ENCODE peak calls at places on chromosomes 12 and 14, in six cellular contexts. G is left lung, P is suprapubic skin, Z is body of pancreas, V is ovary, E is GM23338. Q is an unnamed sample.

GRCh38 chr14:26401170-26401968 is 196.5 kb downstream of the NOVA1 start:
- DNase-seq in G (no peak), P (no peak), Z (peak), V (no peak), E (no peak), Q (no peak)

GRCh38 chr12:110936367-110937103 is 16.2 kb upstream of the MYL2 start:
- DNase-seq in G (no peak), P (no peak), Z (no peak), V (no peak), E (peak), Q (no peak)

GRCh38 chr12:9071518-9071917 is 44.2 kb downstream of the A2M start:
- DNase-seq in G (no peak), P (no peak), Z (no peak), V (no peak), E (no peak), Q (no peak)

GRCh38 chr12:122356192-122356635 is 66.3 kb downstream of the CLIP1 start:
- DNase-seq in G (no peak), P (no peak), Z (peak), V (no peak), E (peak), Q (no peak)

GRCh38 chr12:45893240-45893639 is 97.1 kb downstream of the SCAF11 start:
- DNase-seq in G (no peak), P (no peak), Z (no peak), V (no peak), E (peak), Q (no peak)

GRCh38 chr12:88998421-88998820 is 353.9 kb downstream of the DUSP6 start:
- DNase-seq in G (no peak), P (no peak), Z (no peak), V (no peak), E (no peak), Q (no peak)

GRCh38 chr12:65123435-65124063 is 2.4 kb upstream of the WIF1 start:
- DNase-seq in G (no peak), P (no peak), Z (no peak), V (no peak), E (peak), Q (no peak)

GRCh38 chr14:104093366-104094055 is 8.0 kb downstream of the ASPG start:
- DNase-seq in G (no peak), P (no peak), Z (no peak), V (no peak), E (no peak), Q (no peak)

GRCh38 chr12:108722992-108723766 is 8.1 kb downstream of the CORO1C start:
- DNase-seq in G (peak), P (no peak), Z (no peak), V (no peak), E (no peak), Q (no peak)

GRCh38 chr12:123388948-123389559 is 5.1 kb downstream of the KMT5A start:
- DNase-seq in G (no peak), P (no peak), Z (peak), V (no peak), E (peak), Q (no peak)
- H3K4me3 ChIP-seq in G (peak), P (peak), Z (no peak), V (peak), E (peak), Q (peak)

GRCh38 chr14:98756749-98757148 is 515.2 kb downstream of the BCL11B start:
- DNase-seq in G (no peak), P (no peak), Z (no peak), V (no peak), E (no peak), Q (no peak)

GRCh38 chr14:98766818-98767217 is 505.2 kb downstream of the BCL11B start:
- DNase-seq in G (no peak), P (no peak), Z (no peak), V (no peak), E (no peak), Q (no peak)

GRCh38 chr14:98758440-98758839 is 513.6 kb downstream of the BCL11B start:
- DNase-seq in G (no peak), P (no peak), Z (no peak), V (no peak), E (no peak), Q (no peak)

GRCh38 chr14:98761993-98762392 is 510.0 kb downstream of the BCL11B start:
- DNase-seq in G (no peak), P (no peak), Z (no peak), V (no peak), E (no peak), Q (no peak)
- TF ChIP-seq CTCF in G (no peak), P (no peak), Z (no peak), V (no peak), E (no peak), Q (no peak)

DNA sequence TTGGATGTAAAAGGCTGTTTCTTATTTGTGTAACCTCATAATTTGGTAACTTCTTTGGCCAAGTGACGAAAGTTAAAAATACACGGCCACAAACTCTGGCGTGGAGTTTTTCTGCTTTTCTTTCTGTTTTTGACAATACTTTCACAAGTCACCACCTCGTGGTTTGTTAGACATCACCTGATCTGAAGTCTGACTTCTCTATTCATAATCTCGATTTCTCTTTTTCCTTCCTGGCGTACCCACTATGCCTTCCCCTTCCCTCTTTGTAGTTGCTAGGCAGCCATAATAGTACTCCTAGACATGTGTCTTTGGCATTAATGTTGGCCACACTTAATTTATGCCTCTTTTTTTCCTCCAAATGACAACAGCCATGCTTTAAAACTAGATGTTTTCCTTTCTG is 97.6 kb downstream of the POLR3B start:
- DNase-seq in G (no peak), P (no peak), Z (no peak), V (no peak), E (no peak), Q (no peak)
- H3K27ac ChIP-seq in G (no peak), P (no peak), Z (no peak), V (no peak), E (no peak), Q (no peak)

GRCh38 chr14:89304972-89305703 is 111.9 kb downstream of the FOXN3 start:
- DNase-seq in G (peak), P (no peak), Z (no peak), V (peak), E (no peak), Q (peak)
- H3K4me3 ChIP-seq in G (no peak), P (no peak), Z (no peak), V (no peak), E (no peak), Q (peak)

GRCh38 chr12:3002636-3003035 is 43.4 kb downstream of the TEAD4 start:
- DNase-seq in G (no peak), P (no peak), Z (no peak), V (no peak), E (no peak), Q (no peak)

GRCh38 chr12:2997989-2998670 is 38.9 kb downstream of the TEAD4 start:
- DNase-seq in G (no peak), P (no peak), Z (no peak), V (no peak), E (peak), Q (no peak)

GRCh38 chr12:2999265-2999841 is 40.2 kb downstream of the TEAD4 start:
- DNase-seq in G (no peak), P (no peak), Z (peak), V (no peak), E (peak), Q (no peak)

GRCh38 chr12:2998789-2999264 is 39.6 kb downstream of the TEAD4 start:
- DNase-seq in G (no peak), P (no peak), Z (peak), V (peak), E (peak), Q (no peak)

GRCh38 chr12:3000548-3001275 is 41.5 kb downstream of the TEAD4 start:
- DNase-seq in G (no peak), P (no peak), Z (peak), V (no peak), E (peak), Q (no peak)
- TF ChIP-seq CTCF in G (no peak), P (no peak), Z (no peak), V (no peak), E (peak), Q (no peak)

DNA sequence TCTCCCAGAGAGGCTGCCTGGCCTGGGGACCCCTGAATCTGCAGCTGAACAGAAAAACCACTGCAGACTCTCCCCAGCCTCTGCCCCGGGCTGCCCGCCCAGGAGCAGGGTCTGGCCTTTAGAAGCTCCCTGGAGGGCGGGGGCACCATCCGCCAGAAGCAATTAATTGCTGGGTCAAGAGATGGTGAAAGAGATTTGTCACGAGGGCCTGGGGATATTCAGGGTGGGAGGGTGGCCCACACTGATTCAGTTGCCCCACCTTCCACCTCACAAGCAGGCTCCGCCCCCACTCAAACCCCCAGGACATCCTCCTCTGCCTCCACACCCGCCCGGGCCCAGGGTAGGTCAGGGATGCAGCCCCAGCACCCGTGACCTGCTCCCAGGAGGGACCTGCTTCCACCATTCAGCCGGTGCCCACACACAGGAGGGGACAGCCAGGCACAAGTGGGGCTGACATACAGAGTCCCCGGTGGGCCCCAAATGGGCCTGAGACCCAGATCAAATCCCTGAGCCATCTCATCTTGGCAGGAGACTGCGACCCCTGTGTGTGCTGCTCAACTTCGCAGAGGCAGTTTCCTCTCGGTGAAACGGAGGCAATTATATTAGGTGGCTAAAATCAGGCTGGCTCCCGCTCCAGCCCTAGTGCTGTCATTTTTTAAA is 23.0 kb downstream of the NCOR2 start:
- DNase-seq in G (no peak), P (no peak), Z (no peak), V (no peak), E (no peak), Q (no peak)
- H3K27ac ChIP-seq in G (no peak), P (no peak), Z (peak), V (peak), E (peak), Q (no peak)

GRCh38 chr12:80400591-80400991 is 43.4 kb upstream of the PTPRQ start:
- DNase-seq in G (no peak), P (no peak), Z (peak), V (no peak), E (peak), Q (no peak)
- H3K4me3 ChIP-seq in G (no peak), P (peak), Z (no peak), V (peak), E (peak), Q (peak)

GRCh38 chr12:124332068-124332672 is 37.3 kb downstream of the RFLNA start:
- DNase-seq in G (no peak), P (no peak), Z (no peak), V (no peak), E (peak), Q (no peak)
- TF ChIP-seq CTCF in G (no peak), P (no peak), Z (no peak), V (no peak), E (peak), Q (no peak)

DNA sequence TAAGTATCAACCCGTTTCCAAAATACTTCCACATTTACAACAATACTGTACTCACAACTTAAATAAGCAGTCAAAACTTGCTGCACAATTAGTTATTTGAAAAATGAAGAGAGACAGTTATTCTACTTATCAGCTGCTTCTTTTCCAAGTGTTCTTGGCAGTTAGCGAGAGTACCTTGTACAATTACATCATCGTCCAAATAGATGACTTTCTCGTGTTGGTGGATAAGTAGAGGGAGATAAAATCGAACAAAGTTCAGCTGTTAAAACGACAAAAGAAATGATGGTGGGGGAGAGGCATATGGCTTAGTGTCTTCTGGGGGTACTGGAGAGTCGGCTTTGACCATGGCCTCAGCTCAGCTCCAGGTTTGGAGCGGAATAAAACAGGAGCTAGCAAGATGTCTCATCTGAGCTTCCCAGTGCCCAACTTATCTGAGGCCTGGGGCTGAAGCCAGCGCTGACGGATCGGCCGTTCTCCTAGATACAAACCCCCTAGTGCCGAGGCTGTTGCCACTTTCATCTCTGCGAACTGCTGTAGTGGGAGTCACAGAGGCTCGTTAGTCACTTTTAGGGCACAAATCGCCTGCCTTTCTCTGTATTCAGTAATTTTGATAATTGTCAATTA is 31.7 kb downstream of the TDG start:
- DNase-seq in G (no peak), P (no peak), Z (no peak), V (peak), E (peak), Q (no peak)
- H3K27ac ChIP-seq in G (no peak), P (no peak), Z (no peak), V (peak), E (no peak), Q (no peak)